ENCODE peak calls at places on chromosomes 13 and 19, in ten cellular contexts. G is Panc1, L is left ventricle myocardium inferior, Z is fibroblast of the aortic adventitia, K is fibroblast of pulmonary artery, B is Caco-2, S is adrenal gland, T is cardiac muscle cell, P is upper lobe of left lung, J is epithelial cell of esophagus. Q is an unnamed sample.
A peak's percentile ranks its signal among the peaks of the same experiment; 100 is the strongest.

GRCh38 chr19:31595521-31595920 is 246.3 kb upstream of the TSHZ3 start:
- DNase-seq in B (no peak), S (no peak), L (no peak), Z (no peak), J (no peak), T (no peak), K (no peak), P (no peak), G (no peak), Q (no peak)

GRCh38 chr19:41616785-41617621 is 9.9 kb downstream of the CEACAM4 start:
- DNase-seq in K (peak; percentile 35), Z (peak; percentile 21), J (peak; percentile 41), L (no peak), S (no peak), G (no peak), T (peak; percentile 31), B (no peak), P (no peak), Q (no peak)

GRCh38 chr13:34462843-34463242 is 479.2 kb upstream of the NBEA start:
- DNase-seq in B (no peak), K (peak; percentile 64), P (no peak), S (peak; percentile 6), T (peak; percentile 38), L (peak; percentile 17), J (peak; percentile 90), Z (peak; percentile 73), G (no peak), Q (peak; percentile 39)

GRCh38 chr13:68523838-68524424 is 1293.8 kb upstream of the PCDH9 start:
- DNase-seq in S (no peak), G (no peak), J (no peak), L (no peak), P (peak; percentile 70), B (no peak), Z (no peak), T (no peak), K (no peak), Q (no peak)

GRCh38 chr13:95535243-95535642 is 17.3 kb upstream of the CLDN10 start:
- DNase-seq in L (no peak), P (no peak), K (peak; percentile 50), B (no peak), T (no peak), G (peak; percentile 84), S (no peak), Z (peak; percentile 50), J (peak; percentile 97), Q (peak; percentile 86)

GRCh38 chr19:41705393-41706174 is 2.8 kb upstream of the CEACAM5 start:
- DNase-seq in K (peak; percentile 17), J (peak; percentile 39), G (no peak), Z (no peak), P (no peak), L (peak; percentile 18), T (peak; percentile 25), S (no peak), B (peak; percentile 58), Q (no peak)

GRCh38 chr19:18044825-18045304 is 36.9 kb downstream of the ARRDC2 start:
- DNase-seq in S (peak; percentile 75), B (peak; percentile 43), L (peak; percentile 74), K (peak; percentile 66), Z (peak; percentile 51), P (no peak), J (peak; percentile 53), G (no peak), T (peak; percentile 76), Q (no peak)

GRCh38 chr13:47826481-47826880 is 174.6 kb downstream of the SUCLA2 start:
- DNase-seq in Z (peak; percentile 55), B (no peak), L (no peak), J (no peak), G (no peak), S (peak; percentile 5), P (no peak), T (peak; percentile 88), K (peak; percentile 72), Q (no peak)

GRCh38 chr19:19385900-19386339 is 19.6 kb upstream of the GATAD2A start:
- DNase-seq in J (no peak), K (no peak), T (no peak), B (no peak), G (no peak), Z (no peak), L (no peak), P (peak; percentile 95), S (no peak), Q (no peak)

GRCh38 chr19:19384486-19384885 is 21.0 kb upstream of the GATAD2A start:
- DNase-seq in J (no peak), T (no peak), Z (no peak), K (no peak), P (peak; percentile 58), L (no peak), B (no peak), G (no peak), S (no peak), Q (no peak)

GRCh38 chr19:19386373-19386869 is 19.1 kb upstream of the GATAD2A start:
- DNase-seq in G (no peak), J (no peak), P (no peak), L (no peak), K (no peak), S (no peak), B (no peak), T (no peak), Z (no peak), Q (no peak)

GRCh38 chr19:19387108-19387507 is 18.4 kb upstream of the GATAD2A start:
- DNase-seq in B (no peak), J (no peak), G (no peak), K (no peak), S (no peak), L (no peak), T (no peak), P (no peak), Z (no peak), Q (no peak)

DNA sequence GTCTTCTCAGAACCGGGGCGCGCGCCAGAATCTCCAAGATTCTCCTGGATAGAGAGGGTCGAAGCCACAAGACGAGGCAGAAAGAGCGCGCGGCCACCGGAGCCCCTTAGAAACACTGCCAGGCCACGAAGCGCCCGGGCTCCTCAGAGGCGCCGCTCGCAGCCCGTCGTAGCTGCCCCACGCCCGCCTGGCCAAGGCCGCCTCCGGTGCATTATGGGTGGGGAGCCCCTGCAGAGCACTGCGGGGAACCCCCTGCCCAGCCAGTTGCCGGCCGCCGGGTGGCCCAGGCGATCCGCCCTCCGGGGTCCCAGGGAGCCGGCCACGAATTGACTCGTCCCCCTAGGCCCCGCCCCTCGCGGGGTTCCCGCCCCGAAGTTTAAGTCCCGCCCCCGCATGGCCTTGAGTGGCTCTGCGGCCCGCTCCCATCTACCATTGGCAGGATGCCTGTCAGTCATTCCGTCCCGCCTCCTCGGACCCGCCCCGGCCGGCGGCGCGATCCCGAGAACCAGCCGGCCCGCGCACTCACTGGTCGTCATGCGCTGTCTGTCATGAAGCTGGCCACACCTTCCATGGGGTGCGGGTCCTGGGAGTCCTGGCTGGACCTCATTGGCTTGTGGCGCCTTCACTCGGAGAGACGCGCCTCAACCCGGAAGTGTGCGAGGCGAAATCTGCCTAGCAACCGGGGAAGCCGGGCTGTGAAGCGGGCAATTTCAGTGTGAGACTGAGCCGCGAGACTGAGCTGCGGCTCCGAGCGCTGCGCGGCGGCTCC is 20.2 kb upstream of the GATAD2A start:
- DNase-seq in G (peak; percentile 94), L (peak; percentile 99), B (peak; percentile 100), Z (peak; percentile 99), S (peak; percentile 100), K (peak; percentile 100), P (peak; percentile 100), J (peak; percentile 100), T (peak; percentile 100), Q (peak; percentile 87)
- TF ChIP-seq CTCF in G (no peak), L (peak; percentile 44), B (peak; percentile 23), Z (peak; percentile 18), S (no peak), K (no peak), P (peak; percentile 56), J (no peak), T (no peak), Q (no peak)

GRCh38 chr19:10142701-10143375 is 23.1 kb upstream of the EIF3G start:
- DNase-seq in G (no peak), K (no peak), J (no peak), Z (no peak), T (no peak), S (no peak), B (no peak), L (no peak), P (peak; percentile 58), Q (no peak)
- H3K4me3 ChIP-seq in G (no peak overlapping the region), K (no peak overlapping the region), J (no peak overlapping the region), Z (no peak overlapping the region), T (no peak overlapping the region), S (no peak overlapping the region), B (no peak overlapping the region), L (no peak overlapping the region), P (no peak overlapping the region), Q (no peak overlapping the region)

DNA sequence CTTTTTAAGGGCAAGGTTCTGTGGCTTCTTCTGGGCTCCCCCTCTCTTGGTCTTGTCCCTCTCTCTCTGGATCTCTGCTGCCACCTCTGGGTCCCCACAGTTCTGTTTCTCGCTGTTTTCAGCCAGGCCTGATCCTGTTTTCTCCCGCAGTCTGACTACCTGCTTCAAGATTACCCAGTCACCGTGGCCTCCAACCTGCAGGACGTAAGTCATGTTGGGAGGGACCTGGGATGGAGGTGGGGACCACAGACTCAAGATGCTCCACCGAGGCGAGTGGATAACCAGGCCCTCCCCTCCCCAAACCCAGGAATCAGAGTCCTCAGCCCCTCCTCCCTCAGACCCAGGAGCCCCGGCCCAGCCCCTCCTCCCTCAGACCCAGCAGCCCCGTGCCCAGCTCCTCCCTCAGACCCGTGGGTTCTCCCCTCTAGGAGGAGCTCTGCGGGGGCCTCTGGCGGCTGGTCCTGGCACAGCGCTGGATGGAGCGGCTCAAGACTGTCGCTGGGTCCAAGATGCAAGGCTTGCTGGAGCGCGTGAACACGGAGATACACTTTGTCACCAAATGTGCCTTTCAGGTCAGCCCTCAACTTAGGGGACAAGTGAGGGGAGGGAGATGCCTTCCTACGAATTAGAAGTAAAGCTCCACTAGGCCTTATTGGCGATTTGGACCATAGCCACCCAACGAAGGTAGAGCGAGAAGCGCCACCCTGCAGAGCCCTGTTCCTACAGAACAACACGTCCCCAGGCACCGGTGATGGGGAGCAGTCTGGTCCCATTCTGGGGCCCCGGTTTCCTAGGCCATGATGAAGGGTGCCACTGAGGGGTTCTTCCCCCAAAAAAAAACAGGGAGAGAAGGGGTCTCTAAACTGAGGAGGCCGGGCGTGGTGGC is 2.2 kb downstream of the FLT3LG start:
- DNase-seq in T (peak; percentile 53), P (peak; percentile 86), Z (no peak), B (peak; percentile 70), S (no peak), L (no peak), J (peak; percentile 54), K (peak; percentile 48), G (no peak), Q (no peak)
- TF ChIP-seq CTCF in T (peak; percentile 68), P (peak; percentile 44), Z (peak; percentile 58), B (peak; percentile 72), S (peak; percentile 6), L (peak; percentile 55), J (peak; percentile 61), K (peak; percentile 57), G (peak; percentile 75), Q (peak; percentile 52)

DNA sequence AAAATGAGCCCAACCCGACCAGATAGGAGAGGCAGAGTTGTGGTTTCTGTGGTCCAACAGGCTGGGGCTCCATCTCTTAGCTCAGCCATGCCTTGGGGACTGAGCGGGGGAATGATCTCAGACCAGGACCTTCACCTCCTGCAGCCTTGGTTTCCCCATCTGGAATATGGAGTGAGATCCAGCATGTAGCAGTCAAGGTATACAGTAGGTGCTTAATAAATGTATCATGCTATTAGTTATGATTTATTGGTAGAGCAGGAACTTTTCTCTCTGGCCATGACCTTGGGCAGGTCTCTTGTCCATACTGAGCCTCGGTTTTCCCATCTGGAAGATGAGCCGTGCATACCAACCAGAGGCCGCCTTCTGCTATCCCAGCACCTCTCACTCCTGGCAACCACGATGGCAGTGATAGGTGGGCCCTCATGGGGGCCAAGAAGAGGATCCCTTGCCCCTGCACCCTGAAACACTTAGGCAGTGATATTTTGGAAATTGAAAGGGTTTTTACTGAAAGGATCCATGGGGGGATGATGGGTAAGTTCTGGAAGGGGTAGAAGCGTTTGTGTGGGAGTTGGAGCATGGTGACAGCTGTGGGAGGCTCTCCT is 9.1 kb downstream of the TM6SF2 start:
- DNase-seq in B (no peak), L (no peak), J (no peak), S (no peak), T (no peak), Z (no peak), G (no peak), K (no peak), P (no peak), Q (no peak)
- H3K4me3 ChIP-seq in B (no peak overlapping the region), L (no peak overlapping the region), J (no peak overlapping the region), S (no peak overlapping the region), T (no peak overlapping the region), Z (no peak overlapping the region), G (no peak overlapping the region), K (no peak overlapping the region), P (no peak overlapping the region), Q (no peak overlapping the region)

Q was measured in epithelial cell of proximal tubule.